ENCODE peak calls at places on chromosomes 6 and 20, in seven cellular contexts. T, Q, U, V, B, Z and H are unnamed samples.

GRCh38 chr6:157185171-157185570 is 138.1 kb downstream of the TMEM242 start:
- DNase-seq in B (no peak), V (no peak), T (no peak), Z (no peak), U (no peak), Q (no peak), H (no peak)

GRCh38 chr6:162825597-162825996 is 97.8 kb downstream of the PACRG start:
- DNase-seq in V (no peak), B (no peak), T (no peak), U (no peak), Q (no peak), Z (no peak), H (no peak)

GRCh38 chr20:62214067-62214466 is 6.0 kb downstream of the HRH3 start:
- DNase-seq in Q (no peak), Z (peak), B (no peak), U (no peak), T (no peak), V (no peak), H (no peak)

GRCh38 chr6:47759364-47759763 is 22.5 kb upstream of the OPN5 start:
- DNase-seq in U (peak), Z (no peak), V (no peak), B (no peak), T (no peak), Q (no peak), H (no peak)

GRCh38 chr6:46234156-46234556 is 63.4 kb upstream of the ENPP5 start:
- DNase-seq in V (no peak), B (no peak), T (no peak), Z (no peak), Q (no peak), U (no peak), H (no peak)

GRCh38 chr6:90490030-90490429 is 96.8 kb downstream of the MAP3K7 start:
- DNase-seq in Q (peak), B (no peak), T (no peak), Z (no peak), V (no peak), U (no peak), H (no peak)

GRCh38 chr6:47360388-47360787 is 50.7 kb upstream of the TNFRSF21 start:
- DNase-seq in Q (no peak), U (no peak), V (no peak), Z (no peak), T (no peak), B (no peak), H (no peak)

GRCh38 chr6:159726196-159726917 is 949 bp upstream of the WTAP start:
- DNase-seq in V (no peak), U (no peak), B (peak), Q (no peak), T (no peak), Z (peak), H (no peak)

GRCh38 chr6:138088307-138088744 is 18.9 kb downstream of the PERP start:
- DNase-seq in Z (no peak), V (peak), T (no peak), Q (no peak), U (peak), B (peak), H (no peak)

GRCh38 chr20:41453006-41453950 is 86.7 kb upstream of the EMILIN3 start:
- DNase-seq in U (no peak), B (no peak), Q (no peak), T (no peak), V (no peak), Z (no peak), H (no peak)

GRCh38 chr20:37758332-37758731 is 64.5 kb downstream of the CTNNBL1 start:
- DNase-seq in T (no peak), V (no peak), Z (no peak), B (no peak), Q (no peak), U (no peak), H (no peak)

GRCh38 chr20:14142171-14142570 is 146.9 kb downstream of the MACROD2 start:
- DNase-seq in B (peak), Q (peak), T (no peak), V (no peak), Z (peak), U (peak), H (no peak)

GRCh38 chr20:37439223-37439933 is 81.7 kb upstream of the NNAT start:
- DNase-seq in Q (no peak), B (no peak), T (no peak), U (no peak), Z (no peak), V (no peak), H (no peak)

GRCh38 chr6:109456710-109457595 is 1.4 kb upstream of the MICAL1 start:
- DNase-seq in B (peak), U (peak), T (no peak), Q (no peak), Z (no peak), V (peak), H (no peak)

GRCh38 chr6:157929076-157929475 is 52.6 kb upstream of the SYNJ2 start:
- DNase-seq in V (no peak), T (no peak), U (no peak), Q (no peak), B (no peak), Z (no peak), H (no peak)

GRCh38 chr6:39059496-39060310 is 11.1 kb downstream of the GLP1R start:
- DNase-seq in V (no peak), Q (no peak), U (peak), T (no peak), Z (no peak), B (no peak), H (no peak)